ENCODE peak calls at places on chromosomes 13 and 19, in nine cellular contexts. E, N, J, I, Z, C, A, U and B are unnamed samples.

GRCh38 chr13:109275848-109276247 is 510.5 kb downstream of the IRS2 start:
- DNase-seq in E (no peak), A (no peak), U (no peak), C (no peak), I (no peak), Z (peak), N (no peak), J (no peak), B (no peak)

GRCh38 chr19:46495789-46496099 is at the start of gene PNMA8B:
- DNase-seq in J (peak), E (peak), I (peak), U (peak), C (peak), Z (no peak), A (peak), N (peak), B (no peak)

GRCh38 chr19:48629599-48630288 is 7.4 kb downstream of the DBP start:
- DNase-seq in Z (no peak), I (no peak), U (no peak), C (no peak), J (peak), E (no peak), N (no peak), A (no peak), B (no peak)

GRCh38 chr19:52270266-52270885 is 989 bp downstream of the ZNF766 start:
- DNase-seq in C (peak), N (peak), A (peak), J (no peak), I (no peak), E (peak), Z (peak), U (no peak), B (no peak)

GRCh38 chr19:12984683-12985048 is 10.6 kb upstream of the NFIX start:
- DNase-seq in I (peak), C (no peak), U (no peak), N (no peak), J (no peak), E (no peak), A (no peak), Z (no peak), B (no peak)

GRCh38 chr13:68540244-68540643 is 1310.1 kb upstream of the PCDH9 start:
- DNase-seq in I (no peak), Z (no peak), C (no peak), N (no peak), A (no peak), E (no peak), J (no peak), U (no peak), B (no peak)

GRCh38 chr13:51453959-51454703 is 1.3 kb upstream of the INTS6 start:
- DNase-seq in A (peak), N (no peak), U (peak), E (peak), I (no peak), C (no peak), Z (peak), J (peak), B (peak)

GRCh38 chr19:48631254-48631653 is 5.9 kb downstream of the DBP start:
- DNase-seq in C (no peak), U (no peak), I (no peak), Z (peak), J (no peak), E (no peak), N (no peak), A (no peak), B (no peak)

GRCh38 chr13:99151516-99151915 is 49.1 kb upstream of the UBAC2 start:
- DNase-seq in I (no peak), A (no peak), J (no peak), Z (peak), E (peak), U (no peak), C (no peak), N (no peak), B (no peak)

GRCh38 chr19:10855879-10856522 is 7.8 kb downstream of the C19orf38 start:
- DNase-seq in Z (no peak), J (no peak), U (no peak), A (no peak), C (no peak), E (peak), I (no peak), N (no peak), B (no peak)

GRCh38 chr19:39085392-39085791 is 1.2 kb downstream of the ACP7 start:
- DNase-seq in C (no peak), N (no peak), U (no peak), A (no peak), J (no peak), E (no peak), Z (no peak), I (no peak), B (no peak)